ENCODE peak calls at places on chromosomes 3 and 15, in ten cellular contexts. J, I, O, Q, C, D, M, R, A and G are unnamed samples.

GRCh38 chr3:44409640-44410410 is 67.6 kb downstream of the ZNF445 start:
- DNase-seq in I (no peak), J (no peak), M (no peak), O (no peak), A (no peak), Q (no peak), R (no peak), D (no peak), C (no peak), G (no peak)

GRCh38 chr3:108004647-108005046 is 86.2 kb downstream of the CD47 start:
- DNase-seq in I (no peak), R (no peak), M (no peak), A (no peak), J (no peak), Q (no peak), C (no peak), O (no peak), D (no peak), G (no peak)

GRCh38 chr3:2765002-2765579 is 345.1 kb downstream of the IL5RA start:
- DNase-seq in D (no peak), I (no peak), Q (no peak), M (no peak), J (no peak), A (peak; percentile 43), R (no peak), O (no peak), C (no peak), G (no peak)

GRCh38 chr15:65389226-65389625 is 11.4 kb upstream of the IGDCC3 start:
- DNase-seq in C (no peak), O (no peak), D (no peak), I (no peak), Q (no peak), J (no peak), R (no peak), M (peak; percentile 2), A (no peak), G (no peak)

GRCh38 chr3:139538733-139539132 is 809 bp downstream of the RBP1 start:
- DNase-seq in D (peak; percentile 53), Q (peak; percentile 69), O (no peak), J (no peak), M (no peak), C (peak; percentile 53), R (peak; percentile 37), I (peak; percentile 26), A (peak; percentile 52), G (no peak)

GRCh38 chr3:192054881-192055280 is 593.9 kb downstream of the PYDC2 start:
- DNase-seq in R (no peak), C (peak; percentile 2), A (no peak), J (no peak), Q (no peak), D (no peak), O (no peak), M (no peak), I (no peak), G (peak; percentile 29)

GRCh38 chr3:183324083-183324482 is 71.0 kb downstream of the B3GNT5 start:
- DNase-seq in D (no peak), M (no peak), I (no peak), J (no peak), O (no peak), C (peak; percentile 85), Q (no peak), A (no peak), R (no peak), G (no peak)

GRCh38 chr15:99399612-99400011 is 148.3 kb downstream of the LRRC28 start:
- DNase-seq in J (no peak), C (no peak), Q (no peak), D (no peak), M (no peak), O (no peak), A (no peak), R (no peak), I (no peak), G (no peak)

GRCh38 chr3:194602580-194603300 is 30.5 kb downstream of the TMEM44 start:
- DNase-seq in O (no peak), J (no peak), I (no peak), D (peak; percentile 38), M (no peak), A (no peak), Q (no peak), R (no peak), C (no peak), G (no peak)

GRCh38 chr15:90931737-90932659 is at the start of gene HDDC3:
- DNase-seq in I (peak; percentile 95), D (peak; percentile 76), J (no peak), Q (peak; percentile 93), M (peak; percentile 94), R (peak; percentile 95), A (peak; percentile 94), O (peak; percentile 98), C (peak; percentile 76), G (peak; percentile 46)

GRCh38 chr15:74906193-74906449 is 530 bp downstream of the FAM219B start:
- DNase-seq in R (no peak), A (peak; percentile 53), Q (no peak), O (no peak), C (no peak), M (no peak), I (peak; percentile 36), J (no peak), D (no peak), G (no peak)

GRCh38 chr3:69791919-69792399 is 52.7 kb downstream of the MITF start:
- DNase-seq in R (no peak), I (no peak), Q (no peak), J (peak; percentile 32), O (no peak), A (peak; percentile 19), D (peak; percentile 72), C (peak; percentile 77), M (no peak), G (no peak)

GRCh38 chr3:85801955-85802354 is 843.2 kb downstream of the CADM2 start:
- DNase-seq in C (no peak), Q (no peak), O (no peak), D (no peak), I (no peak), A (peak; percentile 30), M (no peak), J (no peak), R (no peak), G (peak; percentile 6)
- TF ChIP-seq CTCF in C (no peak), Q (peak; percentile 35), O (no peak), D (no peak), I (no peak), A (peak; percentile 55), M (peak; percentile 53), J (no peak), R (peak; percentile 32), G (peak; percentile 66)

GRCh38 chr3:119657887-119658702 is 2.3 kb downstream of the POPDC2 start:
- DNase-seq in I (no peak), Q (no peak), O (no peak), J (no peak), C (no peak), R (no peak), A (no peak), D (no peak), M (no peak), G (no peak)
- H3K4me3 ChIP-seq in I (no peak overlapping the region), Q (no peak overlapping the region), O (no peak overlapping the region), J (no peak overlapping the region), C (no peak overlapping the region), R (peak overlapping the region; percentile 71), A (no peak overlapping the region), D (no peak overlapping the region), M (peak overlapping the region; percentile 71), G (no peak overlapping the region)

GRCh38 chr15:26630857-26631256 is 142.0 kb downstream of the GABRB3 start:
- DNase-seq in C (no peak), D (no peak), R (no peak), I (no peak), J (no peak), A (no peak), Q (no peak), M (no peak), O (no peak), G (no peak)

GRCh38 chr15:26628071-26628470 is 144.8 kb downstream of the GABRB3 start:
- DNase-seq in I (no peak), J (no peak), Q (no peak), A (peak; percentile 41), D (no peak), C (no peak), O (no peak), M (no peak), R (no peak), G (no peak)

GRCh38 chr15:26632500-26632899 is 140.4 kb downstream of the GABRB3 start:
- DNase-seq in O (no peak), M (no peak), D (no peak), J (no peak), Q (no peak), R (no peak), I (no peak), A (no peak), C (no peak), G (no peak)

GRCh38 chr15:26631894-26632293 is 141.0 kb downstream of the GABRB3 start:
- DNase-seq in R (no peak), D (no peak), Q (no peak), I (no peak), C (no peak), J (no peak), O (no peak), A (no peak), M (no peak), G (no peak)

DNA sequence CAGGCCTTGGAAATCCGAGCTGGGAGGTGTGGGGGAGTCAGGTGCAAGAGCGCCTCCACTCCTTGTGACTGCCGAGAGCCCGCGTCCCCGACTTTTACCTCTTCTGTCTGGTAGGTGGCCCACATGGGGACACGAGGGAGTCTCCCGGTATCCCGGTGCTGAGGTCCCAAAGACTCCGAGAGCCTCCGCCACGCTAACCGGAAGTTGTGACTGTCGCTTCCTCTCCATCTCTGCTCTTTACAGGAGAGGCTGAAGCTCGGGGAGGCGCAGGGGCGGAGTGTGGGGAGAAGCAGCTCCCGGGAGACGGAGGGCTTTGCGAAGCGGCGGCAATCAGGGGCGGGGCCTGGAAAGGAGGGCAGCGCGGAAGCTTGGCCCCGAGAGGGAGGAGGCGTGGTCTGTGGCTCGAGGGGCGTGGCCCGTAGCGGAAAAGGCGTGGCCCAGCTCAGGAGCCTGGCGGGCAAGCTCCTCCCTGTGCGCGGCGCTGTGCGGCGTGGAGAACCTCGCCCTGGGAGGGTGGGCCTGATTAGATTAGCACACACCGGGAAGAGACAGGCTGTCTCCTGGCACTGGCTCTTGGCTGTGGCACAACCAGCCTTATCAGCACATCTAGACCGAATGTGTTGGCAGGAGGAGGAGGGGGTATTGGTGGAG is 143.9 kb downstream of the GABRB3 start:
- DNase-seq in Q (peak; percentile 44), A (peak; percentile 56), D (peak; percentile 2), J (no peak), M (peak; percentile 68), I (no peak), O (peak; percentile 86), C (peak; percentile 45), R (peak; percentile 52), G (peak; percentile 4)
- TF ChIP-seq CTCF in Q (no peak), A (no peak), D (no peak), J (no peak), M (no peak), I (no peak), O (no peak), C (no peak), R (no peak), G (no peak)

DNA sequence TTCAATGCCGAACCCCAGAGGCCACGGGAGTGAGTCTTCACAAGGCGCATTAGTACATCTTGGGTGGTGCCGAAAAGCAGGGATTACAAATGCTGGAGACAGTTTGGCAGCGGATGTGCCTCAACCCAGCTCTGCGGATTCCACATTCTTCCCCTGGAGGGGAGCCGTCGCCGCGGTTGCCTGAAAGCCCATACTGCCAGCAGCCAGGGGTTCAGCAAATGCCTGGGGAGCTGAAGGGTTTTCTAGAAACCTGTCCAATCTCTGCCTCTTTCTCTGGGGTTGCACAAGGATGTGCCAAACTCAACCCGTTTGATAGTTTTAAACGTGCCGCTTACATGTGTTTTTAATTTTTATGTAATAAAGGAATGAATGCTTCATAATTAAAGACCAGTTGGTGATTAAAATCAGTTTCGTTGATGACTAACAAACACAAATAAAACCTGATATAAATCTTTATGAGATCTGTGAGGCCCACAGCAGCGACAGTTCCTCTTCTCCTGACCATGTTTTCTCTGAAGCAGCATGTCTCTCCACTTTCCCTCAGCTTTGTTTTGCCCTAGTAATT is 74.6 kb upstream of the LEKR1 start:
- DNase-seq in I (peak; percentile 8), D (peak; percentile 79), Q (no peak), R (peak; percentile 60), O (no peak), A (peak; percentile 53), J (peak; percentile 98), M (peak; percentile 31), C (peak; percentile 94), G (peak; percentile 91)
- H3K4me3 ChIP-seq in I (no peak overlapping the region), D (no peak overlapping the region), Q (no peak overlapping the region), R (no peak overlapping the region), O (no peak overlapping the region), A (no peak overlapping the region), J (peak overlapping the region; percentile 21), M (peak overlapping the region; percentile 34), C (peak overlapping the region; percentile 17), G (no peak overlapping the region)